ENCODE peak calls at places on chromosomes 12 and 14, in nine cellular contexts. Z, X, G, C, U, I, Y, Q and E are unnamed samples.

GRCh38 chr14:101908795-101909194 is 55.6 kb upstream of the DYNC1H1 start:
- DNase-seq in Z (no peak), X (no peak), G (no peak), C (no peak), U (no peak), I (no peak), Y (no peak), Q (no peak), E (no peak)

GRCh38 chr14:91817566-91818325 is 49.6 kb downstream of the TC2N start:
- DNase-seq in Z (no peak), X (no peak), G (no peak), C (no peak), U (no peak), I (no peak), Y (no peak), Q (no peak), E (no peak)

GRCh38 chr12:95593266-95593871 is 42.1 kb upstream of the USP44 start:
- DNase-seq in Z (no peak), X (peak; percentile 65), G (no peak), C (no peak), U (no peak), I (no peak), Y (no peak), Q (no peak), E (no peak)

GRCh38 chr14:99081156-99081765 is 190.7 kb downstream of the BCL11B start:
- DNase-seq in Z (no peak), X (no peak), G (no peak), C (no peak), U (no peak), I (no peak), Y (no peak), Q (no peak), E (no peak)

GRCh38 chr12:86081798-86082197 is 174.4 kb downstream of the MGAT4C start:
- DNase-seq in Z (no peak), X (no peak), G (no peak), C (no peak), U (no peak), I (no peak), Y (no peak), Q (no peak), E (no peak)

GRCh38 chr14:61350427-61350826 is 29.0 kb downstream of the PRKCH start:
- DNase-seq in Z (no peak), X (no peak), G (no peak), C (no peak), U (no peak), I (no peak), Y (no peak), Q (no peak), E (no peak)

GRCh38 chr14:101563654-101564443 is 2.6 kb downstream of the DIO3 start:
- DNase-seq in Z (no peak), X (no peak), G (no peak), C (no peak), U (no peak), I (no peak), Y (no peak), Q (no peak), E (no peak)

GRCh38 chr12:71439613-71440392 is at the start of gene LGR5:
- DNase-seq in Z (peak; percentile 76), X (peak; percentile 25), G (no peak), C (no peak), U (no peak), I (no peak), Y (no peak), Q (no peak), E (no peak)

GRCh38 chr12:26761775-26762174 is 71.2 kb downstream of the ITPR2 start:
- DNase-seq in Z (no peak), X (no peak), G (no peak), C (no peak), U (no peak), I (no peak), Y (no peak), Q (no peak), E (no peak)

GRCh38 chr12:39723831-39724230 is 104.2 kb upstream of the ABCD2 start:
- DNase-seq in Z (no peak), X (peak; percentile 46), G (no peak), C (peak; percentile 29), U (no peak), I (peak; percentile 23), Y (no peak), Q (no peak), E (no peak)

GRCh38 chr12:122985590-122986257 is 5.2 kb downstream of the ARL6IP4 start:
- DNase-seq in Z (no peak), X (no peak), G (no peak), C (no peak), U (no peak), I (no peak), Y (no peak), Q (no peak), E (no peak)

GRCh38 chr14:84144166-84144565 is 1385.8 kb upstream of the FLRT2 start:
- DNase-seq in Z (no peak), X (no peak), G (no peak), C (peak; percentile 16), U (no peak), I (no peak), Y (no peak), Q (no peak), E (no peak)

GRCh38 chr14:69242311-69243224 is 17.4 kb upstream of the GALNT16 start:
- DNase-seq in Z (peak; percentile 65), X (peak; percentile 89), G (peak; percentile 69), C (peak; percentile 31), U (no peak), I (peak; percentile 65), Y (peak; percentile 22), Q (peak; percentile 15), E (peak; percentile 48)

GRCh38 chr14:77260199-77260598 is 10.8 kb downstream of the NGB start:
- DNase-seq in Z (no peak), X (no peak), G (no peak), C (no peak), U (no peak), I (no peak), Y (no peak), Q (no peak), E (no peak)

GRCh38 chr12:75526655-75527511 is 15.5 kb upstream of the KRR1 start:
- DNase-seq in Z (peak; percentile 20), X (peak; percentile 82), G (no peak), C (peak; percentile 25), U (no peak), I (peak; percentile 58), Y (no peak), Q (no peak), E (peak; percentile 4)

GRCh38 chr12:48002773-48003218 is 1.5 kb downstream of the COL2A1 start:
- DNase-seq in Z (peak; percentile 65), X (peak; percentile 18), G (peak; percentile 48), C (no peak), U (no peak), I (no peak), Y (no peak), Q (no peak), E (no peak)

GRCh38 chr14:51668870-51669269 is 17.2 kb downstream of the FRMD6 start:
- DNase-seq in Z (no peak), X (no peak), G (no peak), C (no peak), U (no peak), I (no peak), Y (no peak), Q (no peak), E (no peak)

GRCh38 chr12:130508318-130508717 is 170.6 kb downstream of the PIWIL1 start:
- DNase-seq in Z (no peak), X (no peak), G (no peak), C (no peak), U (no peak), I (no peak), Y (no peak), Q (no peak), E (no peak)

GRCh38 chr14:57317248-57317833 is 48.6 kb downstream of the AP5M1 start:
- DNase-seq in Z (peak; percentile 65), X (peak; percentile 86), G (peak; percentile 76), C (peak; percentile 25), U (no peak), I (peak; percentile 67), Y (peak; percentile 56), Q (peak; percentile 47), E (peak; percentile 52)

GRCh38 chr12:2483713-2484112 is 311.1 kb upstream of the FKBP4 start:
- DNase-seq in Z (no peak), X (no peak), G (no peak), C (no peak), U (no peak), I (no peak), Y (no peak), Q (no peak), E (no peak)